ENCODE peak calls at places on chromosomes 7 and 10, in ten cellular contexts. P is tibial nerve; C is activated CD8-positive, alpha-beta T cell treated with anti-CD3 and anti-CD28 coated beads for 36 hours; Q is cardiac fibroblast; U is amniotic stem cell; X is EL; B is NCI-H2081; M is HCT116; Y is mammary epithelial cell; H is activated CD4-positive, CD25-positive, alpha-beta regulatory T cell treated with anti-CD3 and anti-CD28 coated beads, Interleukin-2, amount 50 U/mL, for 72 hours. F is an unnamed sample.

GRCh38 chr7:23003505-23004246 is 10.3 kb downstream of the HYCC1 start:
- DNase-seq in M (no peak), U (no peak), Y (no peak), C (no peak), X (no peak), Q (peak), P (no peak), B (peak), H (no peak), F (no peak)

GRCh38 chr10:90947025-90947960 is 26.4 kb upstream of the ANKRD1 start:
- DNase-seq in P (no peak), M (no peak), U (no peak), Q (peak), X (peak), Y (no peak), C (peak), B (no peak), H (no peak), F (no peak)

GRCh38 chr10:69088801-69089501 is 1.0 kb downstream of the SRGN start:
- DNase-seq in H (no peak), B (no peak), M (no peak), C (peak), Y (no peak), P (no peak), U (peak), X (peak), Q (peak), F (no peak)

GRCh38 chr7:80719261-80719660 is 80.8 kb downstream of the CD36 start:
- DNase-seq in P (no peak), U (peak), Q (peak), X (peak), M (no peak), B (no peak), C (no peak), H (no peak), Y (peak), F (no peak)

GRCh38 chr7:32536585-32536984 is 41.3 kb downstream of the AVL9 start:
- DNase-seq in B (no peak), Y (peak), H (no peak), M (peak), X (peak), P (no peak), U (no peak), Q (peak), C (no peak), F (no peak)

GRCh38 chr7:696426-697258 is 29.9 kb upstream of the DNAAF5 start:
- DNase-seq in C (no peak), B (no peak), U (no peak), Q (peak), X (no peak), H (no peak), P (no peak), M (no peak), Y (no peak), F (no peak)

GRCh38 chr10:131513445-131513844 is 201.9 kb upstream of the TCERG1L start:
- DNase-seq in C (no peak), P (no peak), Q (no peak), X (no peak), H (no peak), Y (no peak), B (no peak), M (no peak), U (no peak), F (no peak)

GRCh38 chr7:126578338-126578737 is 674.4 kb downstream of the GRM8 start:
- DNase-seq in M (no peak), Q (no peak), X (no peak), H (no peak), U (no peak), C (no peak), Y (no peak), P (no peak), B (peak), F (no peak)

GRCh38 chr10:53052765-53053164 is 280.2 kb upstream of the MBL2 start:
- DNase-seq in X (no peak), Y (no peak), P (no peak), H (no peak), U (no peak), M (no peak), B (no peak), Q (no peak), C (no peak), F (no peak)

GRCh38 chr10:6313107-6313895 is 110.6 kb downstream of the PFKFB3 start:
- DNase-seq in C (no peak), M (no peak), Q (no peak), X (no peak), Y (no peak), P (no peak), U (no peak), B (no peak), H (no peak), F (no peak)

GRCh38 chr7:3780525-3780924 is 479.5 kb downstream of the SDK1 start:
- DNase-seq in C (no peak), P (no peak), Q (no peak), X (no peak), H (no peak), M (no peak), U (no peak), Y (no peak), B (no peak), F (no peak)

GRCh38 chr7:27152816-27153486 is 568 bp upstream of the HOXA3 start:
- DNase-seq in Q (no peak), Y (no peak), H (no peak), X (no peak), P (no peak), C (no peak), M (no peak), U (no peak), B (no peak), F (no peak)

GRCh38 chr7:131235489-131236317 is 92.0 kb upstream of the MKLN1 start:
- DNase-seq in C (peak), U (peak), Q (peak), H (peak), X (peak), B (peak), P (no peak), Y (peak), M (peak), F (no peak)

GRCh38 chr7:12985752-12986151 is 298.3 kb downstream of the ARL4A start:
- DNase-seq in P (no peak), X (no peak), Q (no peak), Y (no peak), B (no peak), U (no peak), M (no peak), C (no peak), H (no peak), F (no peak)

GRCh38 chr10:4058514-4059029 is 273.6 kb upstream of the KLF6 start:
- DNase-seq in Q (no peak), C (no peak), U (no peak), X (no peak), P (no peak), B (no peak), M (no peak), Y (no peak), H (no peak), F (no peak)

GRCh38 chr7:2953099-2953498 is 90.6 kb downstream of the CARD11 start:
- DNase-seq in Y (peak), U (no peak), P (no peak), X (no peak), B (no peak), H (no peak), C (no peak), M (no peak), Q (no peak), F (no peak)

GRCh38 chr10:124647421-124648130 is 96.6 kb downstream of the FAM53B start:
- DNase-seq in Y (peak), M (peak), C (peak), H (peak), P (peak), Q (peak), U (no peak), X (peak), B (peak), F (peak)

GRCh38 chr10:130036296-130037065 is 72.4 kb upstream of the EBF3 start:
- DNase-seq in H (no peak), Q (no peak), M (no peak), P (no peak), B (no peak), U (no peak), Y (no peak), C (no peak), X (no peak), F (no peak)

GRCh38 chr7:5139998-5140397 is 50.0 kb upstream of the WIPI2 start:
- DNase-seq in Q (peak), Y (no peak), P (no peak), X (peak), B (no peak), M (peak), C (peak), U (no peak), H (peak), F (no peak)

GRCh38 chr7:151615784-151616183 is 96.1 kb upstream of the RHEB start:
- DNase-seq in P (no peak), X (no peak), H (no peak), M (no peak), C (no peak), Q (no peak), U (no peak), Y (no peak), B (no peak), F (no peak)

GRCh38 chr10:34522542-34522941 is 292.6 kb downstream of the PARD3 start:
- DNase-seq in M (no peak), C (no peak), Q (peak), P (no peak), B (peak), U (no peak), H (no peak), Y (no peak), X (peak), F (no peak)

F was measured in Right ventricle myocardium superior.